ENCODE peak calls at places on chromosomes 16 and 17, in four cellular contexts. K is left lung, V is fibroblast of lung, C is left ventricle myocardium inferior. G is an unnamed sample.

GRCh38 chr17:37743612-37743874 is 1.3 kb downstream of the HNF1B start:
- DNase-seq in C (no peak), V (no peak), K (no peak), G (no peak)

GRCh38 chr16:3963203-3963602 is 82.7 kb upstream of the CREBBP start:
- DNase-seq in C (no peak), K (no peak), V (no peak), G (no peak)

GRCh38 chr17:15981208-15981607 is 18.3 kb downstream of the ZSWIM7 start:
- DNase-seq in V (no peak), C (no peak), K (no peak), G (no peak)

GRCh38 chr16:30786115-30786935 is 680 bp downstream of the ZNF629 start:
- DNase-seq in K (peak; percentile 85), V (peak; percentile 60), C (no peak), G (no peak)

GRCh38 chr17:49925916-49926315 is 43.1 kb upstream of the DLX4 start:
- DNase-seq in V (no peak), K (peak; percentile 68), C (peak; percentile 60), G (no peak)

GRCh38 chr17:7004398-7005253 is 7.8 kb upstream of the RNASEK start:
- DNase-seq in C (no peak), V (no peak), K (no peak), G (no peak)

GRCh38 chr16:69244336-69244735 is 57.4 kb downstream of the SNTB2 start:
- DNase-seq in C (no peak), K (no peak), V (no peak), G (no peak)

GRCh38 chr17:82948081-82948511 is 108.3 kb upstream of the ZNF750 start:
- DNase-seq in V (no peak), K (peak; percentile 69), C (peak; percentile 14), G (no peak)

GRCh38 chr16:19227643-19228042 is 57.9 kb upstream of the CLEC19A start:
- DNase-seq in K (no peak), C (no peak), V (peak; percentile 27), G (no peak)

GRCh38 chr16:87392823-87393679 is 915 bp downstream of the MAP1LC3B start:
- DNase-seq in K (peak; percentile 92), C (peak; percentile 34), V (peak; percentile 59), G (no peak)

GRCh38 chr17:83068641-83069570 is 10.5 kb upstream of the METRNL start:
- DNase-seq in V (no peak), K (no peak), C (no peak), G (no peak)

GRCh38 chr17:45775576-45776011 is 8.5 kb upstream of the CRHR1 start:
- DNase-seq in K (peak; percentile 86), C (peak; percentile 56), V (no peak), G (no peak)

GRCh38 chr17:81328925-81329278 is 33.8 kb upstream of the SLC38A10 start:
- DNase-seq in K (no peak), C (no peak), V (peak; percentile 15), G (no peak)

GRCh38 chr17:16199093-16199492 is 16.2 kb downstream of the NCOR1 start:
- DNase-seq in C (no peak), V (no peak), K (no peak), G (no peak)

DNA sequence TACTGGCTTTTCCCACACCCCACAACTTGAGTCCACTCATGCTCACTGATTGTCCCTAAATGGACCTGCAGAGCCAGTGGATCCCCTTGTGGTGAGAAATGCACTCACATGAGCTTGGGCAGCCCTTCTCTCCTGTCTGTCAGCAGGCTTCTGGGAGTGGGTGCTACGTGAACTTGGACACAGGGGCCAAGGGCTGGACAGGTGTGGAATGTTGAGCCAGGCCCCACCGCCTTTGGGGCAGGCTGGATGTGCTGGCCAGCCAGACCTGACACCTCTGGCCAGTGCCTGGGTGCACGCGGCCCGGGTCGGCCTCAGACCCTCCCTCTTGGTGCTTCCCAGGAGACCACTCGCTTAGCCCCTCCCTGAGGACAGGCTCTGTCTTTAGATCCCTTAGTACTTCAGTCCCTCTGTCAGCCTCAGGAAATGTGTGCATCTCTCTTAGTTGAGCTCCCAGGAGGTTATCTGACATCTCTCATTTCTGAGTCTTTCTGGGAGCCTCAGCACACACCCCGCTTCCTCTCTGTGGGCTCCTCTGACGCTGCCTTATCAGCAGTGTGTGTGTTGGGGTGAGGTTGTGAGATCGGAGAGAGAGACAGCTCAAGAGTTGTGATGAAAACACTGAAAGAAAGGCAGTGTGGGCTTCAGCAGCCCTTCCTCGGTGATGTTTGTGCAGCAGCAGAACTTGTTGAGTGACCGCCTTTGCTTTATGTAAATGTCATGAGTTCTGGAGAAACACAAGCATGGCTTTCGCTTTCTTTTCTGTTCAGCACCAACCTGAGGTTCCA is 117.0 kb downstream of the RAB11FIP4 start:
- DNase-seq in K (no peak), C (no peak), V (no peak), G (no peak)
- TF ChIP-seq CTCF in K (no peak), C (peak; percentile 21), V (peak; percentile 14), G (no peak)

DNA sequence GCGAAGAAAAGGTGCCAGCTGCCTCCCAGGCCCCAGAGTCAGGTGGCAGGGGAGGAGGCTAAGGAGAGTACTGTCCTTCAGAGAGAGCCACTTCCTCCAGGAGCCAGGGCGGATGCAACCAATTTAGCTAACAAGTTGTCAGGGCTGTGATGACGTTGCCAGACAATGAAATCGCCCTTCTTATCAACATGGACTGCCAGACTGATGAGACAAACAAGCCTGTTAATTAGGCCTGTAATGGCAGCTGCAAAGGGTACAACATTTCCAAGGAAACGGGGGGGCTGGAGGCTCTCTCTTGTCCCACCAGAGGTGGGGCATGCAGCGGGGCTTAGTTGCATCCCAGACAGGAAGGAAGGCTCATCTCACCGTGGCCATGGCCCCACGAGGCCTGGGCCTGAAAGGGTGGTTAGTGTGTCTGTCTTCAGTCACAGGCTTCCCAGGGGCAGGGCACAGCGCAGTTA is 111.8 kb downstream of the SDK2 start:
- DNase-seq in K (peak; percentile 41), V (no peak), C (no peak), G (no peak)
- H3K27me3 ChIP-seq in K (no peaks in the 10 kb centered on the region), V (no peaks in the 10 kb centered on the region), C (peaks cover 6% of the 10 kb centered on the region), G (no peaks in the 10 kb centered on the region)

DNA sequence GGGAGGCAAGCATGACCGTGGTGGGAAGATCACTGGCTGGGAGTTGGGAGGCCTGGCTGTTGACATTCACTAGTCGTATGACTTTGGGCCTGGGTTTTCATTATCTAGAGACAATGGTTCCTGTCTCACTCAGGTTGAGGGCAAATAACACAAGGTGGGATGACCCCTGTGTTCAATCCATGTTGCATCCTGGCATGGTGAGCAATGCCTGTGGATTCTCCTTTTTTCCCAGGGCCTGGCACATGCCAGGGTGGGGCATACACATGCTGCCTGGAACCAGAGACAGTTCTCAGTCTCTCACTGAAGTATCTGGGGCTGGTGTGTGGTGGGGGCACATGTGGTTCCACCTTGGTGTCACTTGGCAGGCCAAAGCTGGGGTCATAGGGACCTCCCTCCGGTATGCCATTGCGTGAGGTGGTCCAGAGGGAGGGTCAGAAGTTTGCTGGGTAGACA is 5.4 kb downstream of the THRA start:
- DNase-seq in K (no peak), V (no peak), C (no peak), G (no peak)
- TF ChIP-seq CTCF in K (no peak), V (no peak), C (no peak), G (no peak)

GRCh38 chr16:28121527-28121926 is 58.0 kb upstream of the GSG1L start:
- DNase-seq in V (no peak), C (no peak), K (no peak), G (no peak)
- H3K27me3 ChIP-seq in V (no peaks in the 10 kb centered on the region), C (no peaks in the 10 kb centered on the region), K (no peaks in the 10 kb centered on the region), G (no peaks in the 10 kb centered on the region)

DNA sequence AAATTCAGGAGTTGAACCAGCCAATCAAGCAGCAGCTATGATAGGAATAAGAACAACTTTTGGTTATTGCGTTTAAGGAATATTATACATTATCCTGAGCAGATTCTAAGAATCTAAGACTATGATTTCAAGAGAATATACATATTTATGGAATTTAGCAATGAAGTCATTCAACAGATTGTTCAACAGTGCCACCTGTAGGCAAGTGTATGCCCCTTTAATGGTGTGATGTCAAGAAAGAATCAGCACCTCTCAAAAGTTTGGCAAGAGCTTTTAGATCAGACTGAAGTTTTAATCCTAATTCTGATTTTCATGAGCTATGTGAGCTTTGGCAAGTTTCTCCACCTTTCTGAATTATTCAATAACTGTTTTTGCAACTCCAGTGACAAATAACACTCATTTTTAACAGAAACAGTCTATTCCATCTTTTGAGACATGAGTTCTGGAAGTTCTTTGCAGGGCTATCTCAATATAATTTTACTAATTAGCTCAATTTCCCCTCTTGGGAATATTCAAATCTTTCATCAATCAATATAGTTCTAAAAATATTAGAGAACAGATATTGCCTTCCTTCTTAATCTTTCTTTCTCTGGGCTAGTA is 474.3 kb upstream of the TOM1L1 start:
- DNase-seq in K (no peak), V (no peak), C (no peak), G (no peak)
- TF ChIP-seq CTCF in K (no peak), V (no peak), C (no peak), G (no peak)

GRCh38 chr17:47252209-47252608 is 1.4 kb upstream of the ITGB3 start:
- DNase-seq in V (no peak), K (no peak), C (no peak), G (no peak)

GRCh38 chr17:47254403-47254943 is 846 bp downstream of the ITGB3 start:
- DNase-seq in C (no peak), V (no peak), K (no peak), G (no peak)

GRCh38 chr17:47253541-47254402 is at the start of gene ITGB3:
- DNase-seq in C (peak; percentile 82), V (peak; percentile 79), K (peak; percentile 90), G (no peak)

GRCh38 chr17:47251421-47251940 is 2.1 kb upstream of the ITGB3 start:
- DNase-seq in C (no peak), K (no peak), V (no peak), G (no peak)

DNA sequence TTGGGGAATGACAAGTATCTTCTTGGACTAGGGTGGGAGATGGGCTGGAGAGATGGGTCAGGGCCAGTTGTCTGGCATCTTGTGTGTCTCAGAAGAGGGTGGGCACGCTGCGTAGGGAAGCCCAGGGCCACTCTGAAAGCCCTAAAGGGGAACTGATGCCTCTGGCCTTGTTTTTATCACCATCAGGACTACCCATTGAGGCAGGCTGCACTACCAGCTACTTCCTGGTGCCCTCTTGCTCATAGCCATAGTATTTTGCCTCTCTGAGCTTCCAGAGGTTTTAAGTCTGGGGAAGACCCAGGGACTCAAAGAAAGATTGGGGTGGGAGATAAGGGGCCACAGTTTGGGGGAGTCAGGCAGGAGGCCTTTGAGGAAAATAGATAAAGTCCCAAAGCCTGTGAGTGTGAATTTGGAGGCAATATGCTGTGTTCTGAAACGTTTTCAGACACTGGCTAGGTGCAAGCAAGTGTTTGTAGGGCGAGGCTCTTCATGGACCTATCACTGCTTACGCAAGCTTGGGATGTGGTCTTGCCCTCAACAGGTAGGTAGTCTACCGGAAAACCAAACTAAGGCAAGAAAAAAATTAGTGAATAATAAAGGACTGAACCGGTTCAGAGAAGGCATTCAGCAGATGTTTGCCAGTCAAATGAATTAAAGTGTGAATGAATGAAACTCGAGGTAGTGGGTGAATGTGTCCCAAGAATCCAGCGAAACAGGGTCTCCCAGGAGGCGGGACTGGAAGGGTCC is 688 bp upstream of the ITGB3 start:
- DNase-seq in V (no peak), C (no peak), K (no peak), G (no peak)
- H3K27me3 ChIP-seq in V (no peaks in the 10 kb centered on the region), C (no peaks in the 10 kb centered on the region), K (peaks cover 8% of the 10 kb centered on the region), G (no peaks in the 10 kb centered on the region)

DNA sequence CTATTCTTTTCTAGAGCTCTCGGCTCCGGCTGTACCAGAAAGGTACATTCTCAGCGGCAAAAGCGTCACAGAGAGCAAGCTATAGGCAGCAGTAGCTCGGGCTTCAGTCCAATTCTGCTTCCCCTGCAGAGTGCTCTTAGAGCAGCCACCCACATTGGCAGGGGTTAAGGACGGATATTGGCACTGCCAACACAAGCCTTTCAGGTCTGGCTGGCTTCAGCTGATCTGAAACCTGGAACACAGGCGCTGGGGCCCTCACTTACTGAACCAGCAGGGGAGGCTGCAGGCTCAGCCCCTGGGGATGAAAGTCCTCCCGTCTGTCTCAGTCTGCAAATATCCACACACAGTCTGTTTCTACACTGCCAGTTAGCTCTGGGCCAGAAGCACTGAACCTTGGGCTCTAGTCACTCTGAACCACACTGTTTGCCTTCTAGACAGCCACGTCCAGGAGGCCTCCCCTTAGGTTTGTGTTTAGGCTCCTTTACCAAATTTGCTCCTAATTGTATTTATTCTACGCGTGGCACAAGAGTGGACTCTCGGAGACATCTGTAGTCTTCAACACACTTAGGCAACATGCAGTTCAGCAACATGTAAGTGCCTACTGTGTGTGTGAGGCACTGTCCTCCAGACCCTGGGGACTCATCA is 40.1 kb downstream of the HIC1 start:
- DNase-seq in V (peak; percentile 80), K (no peak), C (peak; percentile 75), G (no peak)
- TF ChIP-seq CTCF in V (peak; percentile 87), K (peak; percentile 56), C (peak; percentile 87), G (peak; percentile 46)

G was measured in esophagus muscularis mucosa.